ENCODE peak calls at places on chromosome 14, in four cellular contexts. T is ovary, A is gastrocnemius medialis, O is thyroid gland. D is an unnamed sample.

GRCh38 chr14:65478596-65478995 is 66.1 kb downstream of the FUT8 start:
- DNase-seq in T (no peak), A (no peak), O (no peak), D (no peak)

GRCh38 chr14:87334997-87335675 is 657.8 kb downstream of the GALC start:
- DNase-seq in T (no peak), A (no peak), O (no peak), D (no peak)

GRCh38 chr14:99644723-99645544 is at the start of gene HHIPL1:
- DNase-seq in T (peak; percentile 48), A (no peak), O (no peak), D (no peak)

GRCh38 chr14:64249363-64249762 is 44.8 kb downstream of the ESR2 start:
- DNase-seq in T (no peak), A (no peak), O (no peak), D (no peak)

GRCh38 chr14:23865502-23865901 is 88.1 kb upstream of the DHRS4 start:
- DNase-seq in T (no peak), A (no peak), O (no peak), D (no peak)

GRCh38 chr14:64636208-64636979 is 67.8 kb upstream of the PLEKHG3 start:
- DNase-seq in T (peak; percentile 68), A (peak; percentile 59), O (peak; percentile 63), D (peak; percentile 67)

GRCh38 chr14:54138354-54139038 is 181.9 kb upstream of the BMP4 start:
- DNase-seq in T (no peak), A (no peak), O (no peak), D (no peak)

GRCh38 chr14:22039938-22040780 is 366.5 kb upstream of the OR4E1 start:
- DNase-seq in T (no peak), A (no peak), O (peak; percentile 61), D (no peak)

GRCh38 chr14:30532264-30532663 is 26.7 kb upstream of the G2E3 start:
- DNase-seq in T (no peak), A (no peak), O (no peak), D (no peak)

GRCh38 chr14:58501214-58501816 is 73.8 kb downstream of the KIAA0586 start:
- DNase-seq in T (no peak), A (no peak), O (no peak), D (peak; percentile 27)

GRCh38 chr14:58740584-58740983 is 102.8 kb downstream of the DACT1 start:
- DNase-seq in T (peak; percentile 57), A (no peak), O (peak; percentile 56), D (no peak)

GRCh38 chr14:38481939-38482678 is 226.2 kb upstream of the CLEC14A start:
- DNase-seq in T (no peak), A (no peak), O (peak; percentile 93), D (no peak)

GRCh38 chr14:98886982-98887381 is 385.0 kb downstream of the BCL11B start:
- DNase-seq in T (no peak), A (no peak), O (peak; percentile 64), D (no peak)

GRCh38 chr14:91405241-91405721 is 12.3 kb downstream of the CCDC88C start:
- DNase-seq in T (no peak), A (no peak), O (no peak), D (peak; percentile 29)

GRCh38 chr14:79395061-79395460 is 816.2 kb downstream of the DIO2 start:
- DNase-seq in T (no peak), A (no peak), O (no peak), D (no peak)

GRCh38 chr14:76373456-76373855 is 2.5 kb upstream of the ESRRB start:
- DNase-seq in T (no peak), A (no peak), O (no peak), D (no peak)

GRCh38 chr14:95101736-95102677 is 55.3 kb downstream of the DICER1 start:
- DNase-seq in T (no peak), A (no peak), O (no peak), D (peak; percentile 5)

GRCh38 chr14:95892142-95892541 is 15.5 kb downstream of the TUNAR start:
- DNase-seq in T (no peak), A (no peak), O (no peak), D (no peak)

GRCh38 chr14:88545256-88545655 is 9.6 kb downstream of the PTPN21 start:
- DNase-seq in T (no peak), A (no peak), O (no peak), D (no peak)

GRCh38 chr14:32007755-32008374 is 69.2 kb upstream of the ARHGAP5 start:
- DNase-seq in T (no peak), A (no peak), O (no peak), D (no peak)

GRCh38 chr14:86852530-86852929 is 1140.5 kb downstream of the GALC start:
- DNase-seq in T (no peak), A (no peak), O (no peak), D (no peak)

GRCh38 chr14:22569749-22570131 is 19.3 kb downstream of the DAD1 start:
- DNase-seq in T (no peak), A (no peak), O (no peak), D (no peak)

GRCh38 chr14:56195727-56196126 is 77.5 kb downstream of the PELI2 start:
- DNase-seq in T (no peak), A (peak; percentile 30), O (peak; percentile 18), D (no peak)

GRCh38 chr14:50039734-50040400 is 76.5 kb downstream of the VCPKMT start:
- DNase-seq in T (no peak), A (peak; percentile 39), O (no peak), D (peak; percentile 68)

GRCh38 chr14:74941676-74942097 is 13.7 kb downstream of the PGF start:
- DNase-seq in T (no peak), A (peak; percentile 61), O (peak; percentile 33), D (no peak)

GRCh38 chr14:58805057-58805456 is 167.3 kb downstream of the DACT1 start:
- DNase-seq in T (no peak), A (no peak), O (no peak), D (no peak)

GRCh38 chr14:64725360-64725815 is 21.2 kb downstream of the PLEKHG3 start:
- DNase-seq in T (peak; percentile 9), A (peak; percentile 9), O (no peak), D (no peak)

GRCh38 chr14:21084988-21085853 is 13.2 kb downstream of the ZNF219 start:
- DNase-seq in T (no peak), A (peak; percentile 72), O (peak; percentile 30), D (peak; percentile 56)

GRCh38 chr14:75461303-75461702 is 33.5 kb downstream of the JDP2 start:
- DNase-seq in T (no peak), A (no peak), O (no peak), D (no peak)

GRCh38 chr14:55052259-55052930 is 948 bp downstream of the MAPK1IP1L start:
- DNase-seq in T (no peak), A (no peak), O (no peak), D (no peak)

GRCh38 chr14:74502236-74503019 is 8.9 kb downstream of the ISCA2 start:
- DNase-seq in T (no peak), A (no peak), O (peak; percentile 47), D (no peak)

GRCh38 chr14:101196051-101196450 is 292.5 kb upstream of the RTL1 start:
- DNase-seq in T (no peak), A (no peak), O (no peak), D (no peak)
- H3K4me1 ChIP-seq in T (no peaks in the 10 kb centered on the region), A (no peaks in the 10 kb centered on the region), O (no peaks in the 10 kb centered on the region), D (no peaks in the 10 kb centered on the region)

GRCh38 chr14:71324767-71325272 is 417.6 kb downstream of the PCNX1 start:
- DNase-seq in T (no peak), A (no peak), O (no peak), D (peak; percentile 37)
- TF ChIP-seq POLR2A in T (no peak), A (no peak), O (no peak), D (no peak)

GRCh38 chr14:104435147-104436046 is 144.2 kb upstream of the C14orf180 start:
- DNase-seq in T (peak; percentile 31), A (no peak), O (no peak), D (peak; percentile 15)
- H3K4me3 ChIP-seq in T (no peak overlapping the region), A (no peak overlapping the region), O (no peak overlapping the region), D (no peak overlapping the region)

GRCh38 chr14:103734081-103734888 is 18.7 kb downstream of the ZFYVE21 start:
- DNase-seq in T (no peak), A (no peak), O (no peak), D (no peak)
- H3K4me1 ChIP-seq in T (peaks cover 30% of the 10 kb centered on the region), A (peaks cover 35% of the 10 kb centered on the region), O (peaks cover 24% of the 10 kb centered on the region), D (peaks cover 20% of the 10 kb centered on the region)

DNA sequence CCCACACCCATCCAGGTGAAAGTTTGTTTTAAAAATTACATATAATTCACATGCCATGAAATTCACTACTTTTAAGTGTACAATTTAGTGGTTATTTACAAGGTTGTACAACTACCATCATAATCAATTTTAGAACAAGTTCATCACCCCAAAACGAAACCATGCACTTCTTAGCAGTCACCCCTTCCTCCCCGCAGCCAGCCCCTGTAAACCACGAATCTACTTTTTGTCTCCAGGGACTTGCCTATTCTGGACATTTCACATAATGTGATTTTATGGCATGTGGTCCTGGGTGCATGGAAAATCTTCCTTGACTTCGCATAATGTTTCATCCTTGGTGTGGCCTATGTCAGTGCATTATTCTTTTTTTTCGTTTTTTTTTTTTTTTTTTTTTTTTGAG is 19.2 kb upstream of the TRAF3 start:
- DNase-seq in T (no peak), A (no peak), O (no peak), D (no peak)
- TF ChIP-seq POLR2A in T (no peak), A (no peak), O (no peak), D (no peak)

D was measured in body of pancreas.